ENCODE peak calls at places on chromosomes 6 and 20, in seven cellular contexts. A is activated CD8-positive, alpha-beta memory T cell treated with anti-CD3 and anti-CD28 coated beads for 1 hour; U is Jurkat, Clone E6-1; Q is stimulated activated CD8-positive, alpha-beta memory T cell treated with anti-CD3 and anti-CD28 coated beads, Interleukin-4, amount 100 ng/mL, for 48 hours; J is HS-27A; Z is amygdala; R is HS-5. H is an unnamed sample.
A peak's percentile ranks its signal among the peaks of the same experiment; 100 is the strongest.

GRCh38 chr20:41177636-41178035 is 40.3 kb downstream of the PLCG1 start:
- DNase-seq in A (no peak), Z (peak; percentile 48), Q (peak; percentile 15), R (peak; percentile 93), J (peak; percentile 95), U (no peak), H (peak; percentile 97)

GRCh38 chr6:50116390-50116789 is 66.7 kb upstream of the DEFB112 start:
- DNase-seq in A (no peak), Q (no peak), R (no peak), J (no peak), U (no peak), Z (no peak), H (no peak)

GRCh38 chr20:23190557-23190956 is 104.4 kb upstream of the CD93 start:
- DNase-seq in J (no peak), Z (no peak), Q (no peak), A (no peak), U (no peak), R (no peak), H (no peak)

GRCh38 chr20:48189177-48189576 is 403.9 kb upstream of the SULF2 start:
- DNase-seq in U (peak; percentile 7), J (peak; percentile 4), A (no peak), R (peak; percentile 32), Q (no peak), Z (no peak), H (peak; percentile 35)

GRCh38 chr6:43171284-43172126 is 436 bp downstream of the SRF start:
- DNase-seq in R (no peak), Z (no peak), J (no peak), Q (peak; percentile 50), A (no peak), U (no peak), H (no peak)

GRCh38 chr6:44016131-44016870 is 111.0 kb downstream of the MRPL14 start:
- DNase-seq in Q (no peak), Z (no peak), J (no peak), U (no peak), R (no peak), A (no peak), H (peak; percentile 55)

GRCh38 chr20:48877299-48877698 is 44.2 kb upstream of the ARFGEF2 start:
- DNase-seq in Q (no peak), U (no peak), Z (no peak), R (no peak), J (no peak), A (no peak), H (peak; percentile 26)

GRCh38 chr20:60102665-60103210 is 144.5 kb downstream of the CDH26 start:
- DNase-seq in Z (no peak), Q (no peak), U (no peak), A (no peak), R (no peak), J (no peak), H (peak; percentile 10)

GRCh38 chr20:23565503-23566056 is 2.7 kb downstream of the CST9L start:
- DNase-seq in U (no peak), Q (no peak), J (no peak), Z (no peak), A (no peak), R (no peak), H (no peak)

GRCh38 chr6:77424761-77425160 is 38.5 kb downstream of the HTR1B start:
- DNase-seq in U (no peak), Z (no peak), R (no peak), A (no peak), Q (no peak), J (no peak), H (no peak)

GRCh38 chr20:5170341-5170740 is 43.5 kb downstream of the CDS2 start:
- DNase-seq in R (no peak), Q (no peak), A (no peak), Z (no peak), J (no peak), U (no peak), H (no peak)

GRCh38 chr20:20052074-20052970 is at the start of the genes CFAP61 and CRNKL1:
- DNase-seq in U (peak; percentile 96), J (peak; percentile 96), Z (peak; percentile 96), R (peak; percentile 95), A (peak; percentile 96), Q (peak; percentile 97), H (peak; percentile 96)

GRCh38 chr20:33753763-33754162 is 22.0 kb downstream of the ZNF341 start:
- DNase-seq in R (no peak), J (no peak), U (no peak), A (no peak), Q (no peak), Z (no peak), H (peak; percentile 76)

GRCh38 chr6:123745877-123746276 is 57.8 kb upstream of the NKAIN2 start:
- DNase-seq in Z (no peak), R (peak; percentile 74), J (no peak), A (no peak), U (no peak), Q (no peak), H (peak; percentile 2)